ENCODE peak calls at places on chromosomes 11 and 22, in eight cellular contexts. K is astrocyte, J is tibial nerve, X is PC-3, Z is heart right ventricle, F is endothelial cell of umbilical vein, S is IMR-90, Q is body of pancreas. W is an unnamed sample. For H3K36me3, the result is how much of the 10 kb centered on the place peaks cover.

GRCh38 chr11:61830318-61831105 is 2.4 kb downstream of the FADS2 start:
- DNase-seq in K (peak), J (peak), X (no peak), Z (no peak), F (no peak), S (peak), Q (no peak), W (no peak)

GRCh38 chr11:84981296-84981695 is 645.8 kb downstream of the DLG2 start:
- DNase-seq in K (peak), J (no peak), X (peak), Z (no peak), F (no peak), S (no peak), Q (no peak), W (no peak)

GRCh38 chr22:31080164-31080847 is 812 bp upstream of the SMTN start:
- DNase-seq in K (no peak), J (no peak), X (no peak), Z (no peak), F (no peak), S (no peak), Q (no peak), W (no peak)

GRCh38 chr11:117690484-117691205 is 106.4 kb downstream of the DSCAML1 start:
- DNase-seq in K (no peak), J (no peak), X (no peak), Z (no peak), F (no peak), S (no peak), Q (no peak), W (no peak)

GRCh38 chr22:46652930-46653331 is 32.7 kb downstream of the GRAMD4 start:
- DNase-seq in K (no peak), J (no peak), X (no peak), Z (no peak), F (no peak), S (peak), Q (no peak), W (no peak)

GRCh38 chr11:61172353-61172752 is 11.1 kb upstream of the VPS37C start:
- DNase-seq in K (no peak), J (no peak), X (no peak), Z (no peak), F (no peak), S (no peak), Q (no peak), W (no peak)

GRCh38 chr22:16925407-16925966 is 82.5 kb downstream of the GAB4 start:
- DNase-seq in K (no peak), J (no peak), X (no peak), Z (no peak), F (no peak), S (no peak), Q (no peak), W (no peak)

GRCh38 chr11:48172818-48173609 is 43.6 kb upstream of the OR4B1 start:
- DNase-seq in K (peak), J (peak), X (peak), Z (peak), F (peak), S (peak), Q (peak), W (peak)

GRCh38 chr22:40960137-40960536 is 9.0 kb downstream of the RBX1 start:
- DNase-seq in K (no peak), J (no peak), X (no peak), Z (no peak), F (no peak), S (no peak), Q (no peak), W (peak)

GRCh38 chr11:130639369-130639768 is 190.9 kb downstream of the ADAMTS15 start:
- DNase-seq in K (no peak), J (no peak), X (no peak), Z (no peak), F (no peak), S (no peak), Q (no peak), W (peak)

GRCh38 chr11:82899191-82899820 is 924 bp downstream of the PRCP start:
- DNase-seq in K (no peak), J (no peak), X (no peak), Z (no peak), F (peak), S (no peak), Q (no peak), W (no peak)

GRCh38 chr11:43212279-43212678 is 99.5 kb upstream of the API5 start:
- DNase-seq in K (no peak), J (no peak), X (no peak), Z (no peak), F (no peak), S (no peak), Q (no peak), W (no peak)

GRCh38 chr11:117796456-117797428 is at the start of gene DSCAML1:
- DNase-seq in K (no peak), J (no peak), X (no peak), Z (peak), F (no peak), S (no peak), Q (peak), W (no peak)

GRCh38 chr22:28142361-28142801 is 223.3 kb upstream of the PITPNB start:
- DNase-seq in K (peak), J (peak), X (peak), Z (no peak), F (peak), S (peak), Q (no peak), W (no peak)

GRCh38 chr22:24703101-24703500 is 71.4 kb downstream of the PIWIL3 start:
- DNase-seq in K (no peak), J (no peak), X (no peak), Z (peak), F (no peak), S (peak), Q (peak), W (no peak)

GRCh38 chr22:30609260-30610185 is 2.5 kb downstream of the TCN2 start:
- DNase-seq in K (peak), J (peak), X (peak), Z (no peak), F (peak), S (peak), Q (peak), W (peak)

GRCh38 chr11:105824494-105825013 is 197.5 kb downstream of the MSANTD4 start:
- DNase-seq in K (no peak), J (no peak), X (no peak), Z (no peak), F (no peak), S (no peak), Q (no peak), W (no peak)

GRCh38 chr11:9150501-9150900 is 59.1 kb upstream of the SCUBE2 start:
- DNase-seq in K (peak), J (no peak), X (peak), Z (no peak), F (peak), S (peak), Q (no peak), W (no peak)

GRCh38 chr11:27976262-27976661 is 131.7 kb downstream of the KIF18A start:
- DNase-seq in K (peak), J (no peak), X (no peak), Z (no peak), F (no peak), S (no peak), Q (no peak), W (no peak)

GRCh38 chr11:134575504-134576230 is 163.6 kb upstream of the B3GAT1 start:
- DNase-seq in K (no peak), J (no peak), X (no peak), Z (no peak), F (no peak), S (no peak), Q (no peak), W (peak)

GRCh38 chr11:107567739-107568335 is 2.3 kb upstream of the ALKBH8 start:
- DNase-seq in K (no peak), J (no peak), X (no peak), Z (no peak), F (no peak), S (no peak), Q (no peak), W (no peak)

GRCh38 chr11:66843776-66844495 is 695 bp downstream of the RCE1 start:
- DNase-seq in K (no peak), J (no peak), X (no peak), Z (no peak), F (no peak), S (no peak), Q (no peak), W (no peak)

GRCh38 chr11:66846671-66847091 is 3.4 kb downstream of the RCE1 start:
- DNase-seq in K (no peak), J (no peak), X (peak), Z (no peak), F (peak), S (no peak), Q (no peak), W (no peak)

GRCh38 chr11:66844496-66845142 is 1.4 kb downstream of the RCE1 start:
- DNase-seq in K (no peak), J (no peak), X (no peak), Z (no peak), F (no peak), S (no peak), Q (peak), W (no peak)

GRCh38 chr11:66845876-66846212 is 2.6 kb downstream of the RCE1 start:
- DNase-seq in K (no peak), J (no peak), X (no peak), Z (no peak), F (no peak), S (no peak), Q (no peak), W (no peak)

DNA sequence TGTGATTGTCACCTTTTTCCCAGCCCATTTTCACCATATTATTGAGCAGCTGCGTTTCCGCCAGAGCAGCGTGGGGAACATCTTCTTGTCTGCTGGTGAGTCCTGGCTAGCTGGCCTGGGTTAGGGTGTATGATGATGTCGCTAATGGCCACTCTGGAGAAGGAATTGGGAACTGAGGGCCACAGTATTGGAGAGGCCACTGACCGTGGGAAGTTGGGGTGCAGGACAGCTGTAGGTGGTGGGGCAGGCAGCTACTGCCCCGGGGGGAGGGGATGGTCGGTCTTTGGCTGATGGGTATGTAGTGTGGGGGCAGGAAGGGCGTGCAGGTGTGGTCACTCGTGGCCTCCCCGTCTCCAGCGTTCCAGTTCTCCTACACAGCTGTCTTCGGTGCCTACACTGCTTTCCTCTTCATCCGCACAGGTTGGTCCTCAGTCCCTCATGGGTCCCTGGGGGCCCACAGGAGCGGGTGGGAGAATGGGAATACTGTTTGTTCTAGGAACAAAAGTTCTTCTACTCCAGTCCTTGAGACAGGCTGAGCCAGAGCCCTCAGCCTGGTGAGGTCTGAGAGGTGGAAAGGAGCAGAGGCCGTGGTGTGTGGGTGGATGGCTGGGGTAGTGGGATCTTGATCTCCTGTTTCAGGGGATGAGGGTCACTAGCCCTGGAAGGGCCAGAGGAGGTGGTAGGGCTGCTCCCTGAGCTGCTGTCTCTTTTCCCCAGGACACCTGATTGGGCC is 2.1 kb downstream of the RCE1 start:
- DNase-seq in K (no peak), J (no peak), X (no peak), Z (no peak), F (no peak), S (no peak), Q (no peak), W (no peak)
- H3K27ac ChIP-seq in K (no peak), J (peak), X (no peak), Z (no peak), F (no peak), S (no peak), Q (no peak), W (no peak)

DNA sequence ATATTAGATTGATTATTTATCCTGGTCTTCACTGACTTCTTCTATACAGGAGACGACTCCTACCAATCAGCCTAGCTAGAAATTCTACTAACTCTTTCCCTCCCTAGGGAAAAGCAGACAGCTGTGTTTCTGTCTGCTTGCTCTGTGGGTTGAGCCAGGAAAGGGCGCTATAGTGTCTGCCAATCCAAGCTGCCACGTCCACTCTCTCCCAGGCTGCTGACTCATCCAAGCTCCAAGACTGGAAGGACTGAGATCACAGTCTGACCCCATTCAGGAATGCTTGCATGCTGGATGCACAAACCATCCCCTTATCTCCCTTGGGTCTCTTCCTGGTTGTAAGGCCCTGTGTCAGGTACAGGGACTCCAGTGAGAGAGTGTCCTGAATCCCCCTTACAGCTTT is 955.6 kb downstream of the OPCML start:
- DNase-seq in K (peak), J (no peak), X (no peak), Z (no peak), F (no peak), S (peak), Q (no peak), W (no peak)
- TF ChIP-seq CTCF in K (no peak), J (no peak), X (no peak), Z (no peak), F (no peak), S (peak), Q (no peak), W (no peak)

GRCh38 chr11:67400251-67400941 is 1.3 kb downstream of the PPP1CA start:
- DNase-seq in K (no peak), J (no peak), X (no peak), Z (no peak), F (no peak), S (no peak), Q (no peak), W (no peak)
- H3K36me3 ChIP-seq in K (under half), J (under half), X (under half), Z (under half), F (under half), S (under half), Q (under half), W (under half)

GRCh38 chr22:45485271-45485670 is 17.4 kb upstream of the FBLN1 start:
- DNase-seq in K (no peak), J (no peak), X (no peak), Z (no peak), F (no peak), S (no peak), Q (no peak), W (no peak)
- H3K27ac ChIP-seq in K (no peak), J (peak), X (no peak), Z (no peak), F (no peak), S (no peak), Q (no peak), W (no peak)

DNA sequence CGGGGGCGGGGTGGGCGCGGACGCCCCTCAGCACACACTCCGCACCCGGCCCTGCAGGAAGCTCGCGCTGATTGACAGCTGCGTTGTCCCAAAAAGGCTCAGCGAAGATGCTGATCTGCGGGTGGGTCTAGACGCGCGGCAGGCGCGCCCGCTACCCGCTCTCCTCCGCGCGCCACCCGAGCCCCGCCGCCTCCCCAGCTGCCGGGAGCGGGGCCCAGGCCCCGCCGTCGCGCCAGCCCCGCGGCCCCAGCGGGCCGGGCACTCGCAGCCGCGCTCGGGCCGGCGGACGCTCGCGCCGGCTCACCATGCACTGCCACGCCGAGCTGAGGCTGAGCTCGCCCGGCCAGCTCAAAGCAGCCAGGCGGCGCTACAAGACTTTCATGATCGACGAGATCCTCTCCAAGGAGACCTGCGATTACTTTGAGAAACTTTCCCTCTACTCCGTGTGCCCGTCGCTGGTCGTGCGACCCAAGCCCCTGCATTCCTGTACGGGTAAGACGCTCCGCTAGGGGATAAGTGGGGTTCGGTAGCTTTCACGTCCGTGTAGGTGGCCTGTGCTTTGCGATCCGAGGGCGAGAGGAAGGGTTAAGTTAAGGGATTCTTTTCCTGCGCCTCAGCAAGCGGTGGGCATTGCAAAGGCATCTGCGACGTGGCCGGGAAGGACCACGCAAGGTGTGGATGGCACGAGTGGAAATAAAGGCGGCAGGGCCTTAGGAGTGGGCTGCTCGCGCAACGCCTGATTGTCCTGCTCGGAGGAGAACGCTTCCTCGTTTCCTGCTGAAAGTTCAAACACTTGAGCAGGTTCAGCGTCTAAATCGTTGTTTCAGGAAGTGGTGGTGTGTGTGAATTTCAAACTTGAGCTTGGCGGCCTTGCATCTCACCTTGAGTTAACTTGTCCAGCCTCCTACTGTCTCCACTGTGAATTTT is at the start of gene BARX2:
- DNase-seq in K (peak), J (no peak), X (peak), Z (no peak), F (peak), S (peak), Q (peak), W (peak)
- TF ChIP-seq CTCF in K (no peak), J (no peak), X (peak), Z (peak), F (peak), S (peak), Q (peak), W (peak)

GRCh38 chr11:69669486-69669885 is 5.7 kb downstream of the LTO1 start:
- DNase-seq in K (no peak), J (no peak), X (no peak), Z (no peak), F (no peak), S (no peak), Q (no peak), W (no peak)

GRCh38 chr11:69666261-69666660 is 8.9 kb downstream of the LTO1 start:
- DNase-seq in K (no peak), J (no peak), X (no peak), Z (no peak), F (no peak), S (no peak), Q (no peak), W (no peak)

GRCh38 chr11:69666752-69667536 is 8.2 kb downstream of the LTO1 start:
- DNase-seq in K (no peak), J (no peak), X (no peak), Z (no peak), F (no peak), S (no peak), Q (no peak), W (no peak)

GRCh38 chr11:69665669-69666068 is 9.5 kb downstream of the LTO1 start:
- DNase-seq in K (no peak), J (no peak), X (no peak), Z (no peak), F (no peak), S (no peak), Q (no peak), W (no peak)

DNA sequence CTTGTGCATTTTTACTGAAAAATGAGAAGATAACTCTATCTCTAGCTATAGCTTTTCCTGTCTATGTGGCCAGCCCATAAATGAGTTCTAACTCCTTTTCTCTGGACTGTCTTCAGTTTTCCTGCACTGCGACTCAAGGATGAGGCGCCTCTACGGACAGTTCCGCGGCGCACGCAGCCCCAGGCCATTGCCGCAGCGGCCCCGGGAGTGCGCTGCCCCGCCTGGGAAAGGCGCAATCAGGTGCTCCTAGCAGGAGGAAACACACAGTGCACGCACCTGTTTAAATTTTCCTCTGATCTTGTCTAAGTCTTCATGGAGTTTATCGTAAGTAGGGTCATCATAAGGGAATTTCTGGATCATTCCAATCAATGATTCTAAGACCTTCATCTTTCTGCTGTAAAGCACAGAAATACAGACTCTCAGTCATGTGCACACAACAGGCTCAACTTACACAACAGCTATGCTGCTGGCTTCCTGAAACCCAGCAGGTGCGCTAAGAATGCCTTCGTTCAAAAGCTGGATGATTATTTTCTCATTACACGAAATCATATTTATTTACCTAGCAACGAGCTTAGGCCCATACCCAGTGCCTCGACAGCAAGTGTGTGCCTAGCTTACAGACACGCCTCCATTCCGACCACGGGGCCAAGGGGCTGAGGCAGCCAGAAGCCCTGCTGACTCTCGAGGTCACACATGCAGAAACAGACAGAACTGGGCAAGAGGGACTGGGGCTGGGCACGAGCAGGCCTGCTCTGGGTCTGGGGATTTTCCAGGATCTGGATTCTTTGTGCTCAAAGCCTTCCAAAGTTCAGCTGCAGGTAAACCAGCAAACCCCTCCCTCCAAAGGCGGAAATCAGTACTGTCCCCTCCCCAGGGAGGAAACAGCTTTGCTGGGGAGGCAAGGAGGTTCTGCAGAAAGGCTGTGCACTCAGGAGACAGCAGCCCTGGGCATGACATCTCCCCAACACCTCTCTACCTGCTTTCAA is 7.2 kb downstream of the LTO1 start:
- DNase-seq in K (no peak), J (no peak), X (no peak), Z (no peak), F (no peak), S (no peak), Q (no peak), W (no peak)
- H3K36me3 ChIP-seq in K (under half), J (under half), X (under half), Z (half or more), F (under half), S (under half), Q (under half), W (under half)

GRCh38 chr11:114110123-114110522 is 50.6 kb downstream of the ZBTB16 start:
- DNase-seq in K (no peak), J (no peak), X (no peak), Z (no peak), F (no peak), S (no peak), Q (no peak), W (no peak)
- H3K27ac ChIP-seq in K (no peak), J (peak), X (no peak), Z (peak), F (no peak), S (no peak), Q (peak), W (peak)

GRCh38 chr11:126575849-126576248 is 220.4 kb downstream of the ST3GAL4 start:
- DNase-seq in K (no peak), J (no peak), X (no peak), Z (no peak), F (no peak), S (no peak), Q (no peak), W (no peak)

GRCh38 chr11:126570489-126570888 is 215.0 kb downstream of the ST3GAL4 start:
- DNase-seq in K (no peak), J (no peak), X (peak), Z (no peak), F (no peak), S (no peak), Q (no peak), W (no peak)

GRCh38 chr11:126578426-126578825 is 222.9 kb downstream of the ST3GAL4 start:
- DNase-seq in K (no peak), J (no peak), X (no peak), Z (no peak), F (no peak), S (no peak), Q (no peak), W (no peak)

GRCh38 chr11:126578021-126578420 is 222.5 kb downstream of the ST3GAL4 start:
- DNase-seq in K (no peak), J (no peak), X (no peak), Z (no peak), F (no peak), S (no peak), Q (no peak), W (no peak)

GRCh38 chr11:126573325-126574076 is 218.0 kb downstream of the ST3GAL4 start:
- DNase-seq in K (no peak), J (no peak), X (no peak), Z (no peak), F (peak), S (no peak), Q (no peak), W (no peak)
- TF ChIP-seq CTCF in K (peak), J (no peak), X (peak), Z (no peak), F (no peak), S (peak), Q (no peak), W (no peak)